ENCODE peak calls at places on chromosomes 11 and 22, in four cellular contexts. R is right atrium auricular region, L is heart right ventricle, Q is testis. A is an unnamed sample. For H3K4me1, the result is how much of the 10 kb centered on the place peaks cover.

GRCh38 chr11:57899378-57899777 is 124.3 kb upstream of the OR9Q1 start:
- DNase-seq in R (no peak), L (no peak), Q (no peak), A (no peak)

GRCh38 chr22:46546466-46547178 is 9.2 kb upstream of the CELSR1 start:
- DNase-seq in R (peak), L (peak), Q (peak), A (peak)

GRCh38 chr11:120034176-120034575 is 103.7 kb downstream of the TRIM29 start:
- DNase-seq in R (no peak), L (no peak), Q (no peak), A (no peak)

GRCh38 chr22:17802822-17803221 is 28.6 kb upstream of the BID start:
- DNase-seq in R (no peak), L (no peak), Q (no peak), A (no peak)

GRCh38 chr11:45209904-45210699 is 63.7 kb downstream of the PRDM11 start:
- DNase-seq in R (peak), L (peak), Q (peak), A (peak)

GRCh38 chr22:44020981-44021380 is 3.1 kb upstream of the PARVB start:
- DNase-seq in R (no peak), L (no peak), Q (no peak), A (no peak)

GRCh38 chr22:48208894-48209293 is 1446.4 kb downstream of the TBC1D22A start:
- DNase-seq in R (no peak), L (no peak), Q (no peak), A (no peak)

GRCh38 chr11:6418958-6419611 is at the start of gene APBB1:
- DNase-seq in R (no peak), L (peak), Q (peak), A (peak)

GRCh38 chr22:27537481-27537891 is 264.1 kb downstream of the MN1 start:
- DNase-seq in R (no peak), L (peak), Q (peak), A (peak)

GRCh38 chr11:123209591-123209990 is 14.5 kb upstream of the CLMP start:
- DNase-seq in R (no peak), L (no peak), Q (no peak), A (no peak)

GRCh38 chr11:60625262-60625661 is 74.2 kb upstream of the MS4A8 start:
- DNase-seq in R (no peak), L (no peak), Q (no peak), A (no peak)

GRCh38 chr11:44551456-44552139 is 13.9 kb upstream of the CD82 start:
- DNase-seq in R (no peak), L (no peak), Q (no peak), A (no peak)

GRCh38 chr11:12090061-12090572 is 20.3 kb upstream of the MICAL2 start:
- DNase-seq in R (no peak), L (no peak), Q (no peak), A (no peak)
- H3K4me1 ChIP-seq in R (half or more), L (half or more), Q (half or more), A (under half)

DNA sequence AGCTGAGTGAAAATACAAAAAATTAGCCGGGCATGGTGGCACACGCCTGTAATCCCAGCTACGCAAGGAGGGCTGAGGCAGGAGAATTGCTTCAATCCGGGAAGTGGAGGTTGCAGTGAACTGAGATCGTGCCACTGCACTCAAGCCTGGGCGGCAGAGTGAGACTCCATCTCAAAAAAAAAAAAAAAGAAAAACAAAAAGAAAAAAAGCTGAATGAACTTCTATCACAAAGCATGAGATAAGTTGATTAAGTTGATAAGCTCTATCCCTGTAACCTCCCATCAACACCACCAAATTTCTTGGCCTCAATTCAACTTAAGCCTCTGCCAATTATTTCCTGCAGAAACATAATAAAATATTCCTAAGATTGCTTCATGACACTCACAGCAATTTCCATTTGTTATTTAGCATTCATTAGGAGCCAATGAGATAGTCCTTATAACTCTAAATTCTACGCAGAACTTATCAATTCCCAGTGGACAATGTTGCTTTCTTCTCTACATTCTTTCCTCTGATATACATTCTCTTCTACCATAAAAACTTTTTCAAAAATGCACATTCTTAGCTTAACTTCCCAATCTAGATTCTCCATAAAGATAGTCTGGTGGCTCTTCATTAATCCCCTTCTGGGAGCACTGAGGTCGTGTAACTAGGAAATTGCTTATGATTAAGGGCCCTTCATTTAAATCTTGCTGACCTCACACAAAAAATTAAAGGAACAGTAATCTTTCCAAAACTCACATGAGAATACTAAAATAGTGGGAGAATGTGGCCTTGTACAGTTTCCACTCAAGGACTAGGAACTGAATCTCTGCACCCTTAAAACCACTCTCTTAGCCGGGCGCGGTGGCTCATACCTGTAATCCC is 2.9 kb downstream of the AMBRA1 start:
- DNase-seq in R (no peak), L (no peak), Q (no peak), A (no peak)
- H3K27ac ChIP-seq in R (no peak), L (peak), Q (no peak), A (no peak)

DNA sequence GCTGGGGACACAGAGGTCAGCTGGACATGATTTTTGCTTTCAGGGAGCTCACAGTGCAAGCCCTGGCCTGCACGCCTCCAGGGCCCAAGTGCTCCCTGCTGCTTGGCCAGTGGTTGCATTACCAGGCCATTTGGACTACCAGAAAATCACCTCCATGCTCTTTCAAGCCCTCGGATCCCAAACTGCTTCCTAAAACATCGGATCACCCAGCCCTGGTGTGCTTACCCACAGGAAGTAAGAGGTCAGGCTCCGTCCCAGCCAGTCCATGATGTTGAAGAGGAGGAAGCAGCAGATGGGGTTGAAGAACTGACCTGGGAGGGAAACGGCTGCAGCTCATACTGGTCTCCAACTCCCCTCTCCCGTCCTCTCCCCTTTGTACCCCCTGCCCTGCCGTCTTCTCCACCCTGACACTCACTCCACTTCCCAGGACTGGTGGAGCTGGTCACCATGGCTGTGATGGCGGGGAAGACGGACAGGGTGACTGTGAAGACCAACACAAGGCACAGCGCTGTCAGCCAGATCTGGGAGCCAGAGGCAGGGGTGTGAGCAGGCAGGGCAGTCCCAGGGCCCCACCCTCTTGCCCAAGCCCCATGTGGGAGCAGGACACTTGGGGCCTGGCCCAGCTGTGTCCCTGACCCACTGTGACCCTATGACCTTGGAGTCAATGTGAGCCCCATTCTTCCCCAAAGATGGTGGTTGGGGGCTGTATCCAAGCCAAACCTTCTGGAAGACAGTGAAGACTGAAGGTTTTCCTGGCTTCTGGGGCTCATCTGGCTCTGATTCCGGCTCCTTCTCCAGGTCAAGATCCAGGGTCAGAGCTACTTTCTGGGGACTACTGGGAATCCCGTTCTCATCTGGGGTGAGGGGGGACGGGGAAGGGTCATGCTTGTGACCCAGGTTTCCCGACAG is 5.6 kb downstream of the SLC29A2 start:
- DNase-seq in R (no peak), L (no peak), Q (no peak), A (no peak)
- H3K4me3 ChIP-seq in R (no peak), L (no peak), Q (no peak), A (no peak)

DNA sequence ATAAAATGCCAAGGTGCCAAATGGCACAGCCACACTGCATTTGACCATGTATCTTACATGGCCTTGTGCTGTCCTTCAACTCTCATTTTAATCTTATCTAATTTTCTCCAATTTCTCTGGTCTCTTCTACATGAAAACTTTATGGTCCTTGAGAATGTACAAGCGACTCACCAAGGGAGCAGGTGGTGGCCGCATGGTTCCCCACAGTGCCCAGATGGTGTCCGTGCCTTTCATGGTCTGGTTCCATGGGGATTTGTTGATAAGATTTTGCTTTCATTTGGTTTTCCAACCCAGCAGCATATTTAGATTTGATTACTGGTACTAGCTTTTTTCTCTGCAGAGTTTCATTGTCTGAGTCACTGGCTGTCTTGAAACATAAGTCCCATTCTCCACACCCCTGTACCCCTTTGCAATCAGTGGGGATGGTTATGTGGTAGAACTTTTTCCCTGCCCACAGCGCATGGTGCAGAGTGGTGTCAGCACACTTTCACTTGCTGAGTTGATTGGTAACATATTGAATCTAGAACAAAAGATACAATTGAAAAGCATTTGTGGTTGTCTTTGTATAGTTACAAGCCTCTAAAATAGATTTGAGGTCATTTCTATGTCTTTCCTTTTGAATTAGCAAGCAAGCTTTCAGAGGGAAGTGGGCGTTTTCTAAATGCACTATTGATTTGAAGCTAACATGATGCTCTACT is 24.1 kb downstream of the ZNRF3 start:
- DNase-seq in R (no peak), L (no peak), Q (peak), A (no peak)
- H3K4me1 ChIP-seq in R (half or more), L (half or more), Q (half or more), A (under half)

DNA sequence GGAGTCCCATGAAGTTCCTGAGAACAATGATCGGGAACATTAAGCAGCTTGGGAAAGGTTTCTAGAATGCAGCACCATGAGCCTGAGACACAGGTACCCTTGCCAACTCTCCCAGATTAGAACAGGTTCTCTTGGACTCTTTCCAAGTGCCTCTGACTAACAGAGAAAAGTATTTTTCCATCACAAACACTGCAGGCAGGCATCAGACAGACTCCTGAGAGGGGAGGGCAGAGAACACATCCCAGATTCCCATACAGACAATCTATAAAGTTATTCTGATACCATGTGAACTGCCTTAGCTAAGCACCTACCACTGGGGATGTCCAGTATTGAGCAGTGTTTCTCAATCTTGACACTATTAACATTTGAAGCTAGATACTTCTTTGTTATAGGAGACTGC is 27.3 kb downstream of the SERGEF start:
- DNase-seq in R (no peak), L (no peak), Q (no peak), A (no peak)
- H3K27ac ChIP-seq in R (no peak), L (peak), Q (no peak), A (no peak)

GRCh38 chr11:121721961-121722360 is 269.2 kb upstream of the SORL1-AS1 start:
- DNase-seq in R (no peak), L (no peak), Q (no peak), A (peak)

GRCh38 chr11:121722431-121723256 is 269.9 kb upstream of the SORL1-AS1 start:
- DNase-seq in R (peak), L (peak), Q (peak), A (peak)

GRCh38 chr11:121733858-121734257 is 281.1 kb upstream of the SORL1-AS1 start:
- DNase-seq in R (no peak), L (no peak), Q (no peak), A (no peak)

GRCh38 chr11:121723261-121723741 is 270.5 kb upstream of the SORL1-AS1 start:
- DNase-seq in R (no peak), L (peak), Q (peak), A (peak)

DNA sequence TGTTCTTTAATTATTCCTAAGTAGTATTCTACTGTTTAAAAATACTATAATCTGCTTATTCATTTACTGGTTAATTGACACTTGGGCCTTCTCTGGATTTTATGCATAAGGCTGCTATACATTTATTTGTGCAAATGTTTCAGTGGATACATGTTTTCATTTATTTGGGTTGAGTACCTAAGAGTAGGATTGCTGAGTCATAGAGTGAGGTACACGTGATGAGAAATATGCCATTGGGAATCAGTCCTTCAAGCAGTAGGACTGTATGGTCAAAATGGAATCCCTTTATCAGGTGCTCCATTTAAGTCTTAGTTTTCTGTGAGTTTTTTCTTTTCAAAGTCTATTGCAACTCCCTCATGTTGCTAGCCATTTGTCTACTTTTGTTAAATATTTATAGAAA is 275.2 kb upstream of the SORL1-AS1 start:
- DNase-seq in R (no peak), L (no peak), Q (no peak), A (no peak)
- H3K4me3 ChIP-seq in R (no peak), L (no peak), Q (no peak), A (no peak)

GRCh38 chr22:39939830-39940229 is 20.4 kb upstream of the TMA7B start:
- DNase-seq in R (no peak), L (no peak), Q (no peak), A (no peak)
- H3K4me1 ChIP-seq in R (under half), L (under half), Q (under half), A (under half)